ENCODE peak calls at places on chromosomes 2 and 18, in five cellular contexts. Y, B, T, X and K are unnamed samples.

GRCh38 chr2:210363876-210364275 is 48.9 kb upstream of the MYL1 start:
- DNase-seq in Y (no peak), B (no peak), T (no peak), X (no peak), K (no peak)

GRCh38 chr2:54638774-54639187 is 84.7 kb upstream of the EML6 start:
- DNase-seq in Y (no peak), B (no peak), T (no peak), X (no peak), K (peak)

GRCh38 chr2:74530239-74531161 is 767 bp downstream of the HTRA2 start:
- DNase-seq in Y (peak), B (peak), T (no peak), X (peak), K (peak)

GRCh38 chr2:54945401-54946219 is 104.6 kb downstream of the RTN4 start:
- DNase-seq in Y (no peak), B (no peak), T (peak), X (no peak), K (peak)

GRCh38 chr2:197242719-197243118 is 67.9 kb downstream of the ANKRD44 start:
- DNase-seq in Y (no peak), B (no peak), T (no peak), X (no peak), K (no peak)

GRCh38 chr2:64262068-64262467 is 117.8 kb upstream of the PELI1 start:
- DNase-seq in Y (no peak), B (peak), T (no peak), X (no peak), K (no peak)

GRCh38 chr2:42824454-42824807 is 32.0 kb upstream of the HAAO start:
- DNase-seq in Y (no peak), B (no peak), T (no peak), X (no peak), K (no peak)

GRCh38 chr18:29361843-29362242 is 1184.9 kb upstream of the CDH2 start:
- DNase-seq in Y (no peak), B (peak), T (no peak), X (no peak), K (no peak)

GRCh38 chr2:19799881-19800780 is 101.7 kb downstream of the TTC32 start:
- DNase-seq in Y (no peak), B (no peak), T (no peak), X (no peak), K (no peak)

GRCh38 chr2:188884051-188884450 is 90.1 kb upstream of the COL3A1 start:
- DNase-seq in Y (no peak), B (peak), T (no peak), X (no peak), K (peak)

GRCh38 chr18:57210101-57210661 is 63.3 kb downstream of the BOD1L2 start:
- DNase-seq in Y (no peak), B (peak), T (peak), X (no peak), K (peak)

GRCh38 chr2:160141419-160141818 is 58.7 kb downstream of the ITGB6 start:
- DNase-seq in Y (no peak), B (no peak), T (no peak), X (no peak), K (no peak)

GRCh38 chr2:60411295-60411694 is 142.2 kb downstream of the BCL11A start:
- DNase-seq in Y (no peak), B (no peak), T (no peak), X (no peak), K (no peak)

GRCh38 chr2:100107911-100108647 is 34.3 kb downstream of the AFF3 start:
- DNase-seq in Y (no peak), B (no peak), T (no peak), X (no peak), K (no peak)

GRCh38 chr2:182240862-182241371 is 185.9 kb downstream of the PDE1A start:
- DNase-seq in Y (no peak), B (peak), T (no peak), X (no peak), K (peak)

GRCh38 chr2:154952346-154953010 is 254.0 kb downstream of the KCNJ3 start:
- DNase-seq in Y (no peak), B (no peak), T (no peak), X (no peak), K (no peak)

GRCh38 chr2:240455719-240456606 is 20.5 kb downstream of the GPC1 start:
- DNase-seq in Y (no peak), B (peak), T (no peak), X (no peak), K (no peak)

GRCh38 chr18:6874316-6874715 is 144.8 kb downstream of the ARHGAP28 start:
- DNase-seq in Y (no peak), B (no peak), T (no peak), X (no peak), K (peak)

GRCh38 chr2:72581560-72582181 is 244.2 kb downstream of the EXOC6B start:
- DNase-seq in Y (no peak), B (no peak), T (no peak), X (no peak), K (no peak)

GRCh38 chr2:27501042-27501441 is 4.4 kb downstream of the GCKR start:
- DNase-seq in Y (no peak), B (no peak), T (no peak), X (no peak), K (no peak)

GRCh38 chr2:23145460-23145859 is 239.5 kb upstream of the KLHL29 start:
- DNase-seq in Y (no peak), B (no peak), T (no peak), X (no peak), K (no peak)

GRCh38 chr2:133442393-133442792 is 125.9 kb downstream of the NCKAP5 start:
- DNase-seq in Y (no peak), B (no peak), T (no peak), X (no peak), K (no peak)

GRCh38 chr18:54531402-54532065 is 59.5 kb upstream of the DYNAP start:
- DNase-seq in Y (no peak), B (peak), T (no peak), X (no peak), K (no peak)

GRCh38 chr2:69639246-69639645 is 4.3 kb downstream of the AAK1 start:
- DNase-seq in Y (no peak), B (no peak), T (no peak), X (no peak), K (no peak)

GRCh38 chr18:77763530-77763929 is 513.9 kb downstream of the GALR1 start:
- DNase-seq in Y (no peak), B (no peak), T (no peak), X (no peak), K (no peak)

GRCh38 chr2:38959938-38960608 is 70.4 kb downstream of the ARHGEF33 start:
- DNase-seq in Y (peak), B (peak), T (peak), X (peak), K (peak)

GRCh38 chr2:151238527-151239487 is 22.9 kb downstream of the RBM43 start:
- DNase-seq in Y (peak), B (peak), T (peak), X (peak), K (peak)

GRCh38 chr2:225993430-225993829 is 593.9 kb downstream of the NYAP2 start:
- DNase-seq in Y (no peak), B (no peak), T (no peak), X (no peak), K (peak)

GRCh38 chr2:128202791-128203190 is 111.8 kb downstream of the UGGT1 start:
- DNase-seq in Y (no peak), B (no peak), T (no peak), X (no peak), K (peak)

GRCh38 chr2:75157435-75157834 is 41.9 kb downstream of the TACR1 start:
- DNase-seq in Y (no peak), B (no peak), T (no peak), X (no peak), K (no peak)

GRCh38 chr2:12263730-12264129 is 453.0 kb upstream of the TRIB2 start:
- DNase-seq in Y (no peak), B (no peak), T (no peak), X (no peak), K (no peak)

GRCh38 chr18:44321868-44322590 is 358.7 kb upstream of the SETBP1 start:
- DNase-seq in Y (no peak), B (no peak), T (no peak), X (no peak), K (no peak)

GRCh38 chr2:68476454-68476853 is 9.1 kb downstream of the APLF start:
- DNase-seq in Y (no peak), B (no peak), T (no peak), X (no peak), K (no peak)
- H3K4me3 ChIP-seq in Y (no peak), B (no peak), T (no peak), X (no peak), K (no peak)

GRCh38 chr2:8514748-8515389 is 167.0 kb upstream of the ID2 start:
- DNase-seq in Y (no peak), B (no peak), T (no peak), X (peak), K (no peak)

GRCh38 chr2:8517850-8518480 is 163.9 kb upstream of the ID2 start:
- DNase-seq in Y (no peak), B (no peak), T (no peak), X (no peak), K (no peak)

GRCh38 chr2:8514274-8514662 is 167.6 kb upstream of the ID2 start:
- DNase-seq in Y (no peak), B (no peak), T (no peak), X (no peak), K (no peak)

GRCh38 chr2:8515390-8515761 is 166.5 kb upstream of the ID2 start:
- DNase-seq in Y (no peak), B (no peak), T (no peak), X (no peak), K (no peak)

DNA sequence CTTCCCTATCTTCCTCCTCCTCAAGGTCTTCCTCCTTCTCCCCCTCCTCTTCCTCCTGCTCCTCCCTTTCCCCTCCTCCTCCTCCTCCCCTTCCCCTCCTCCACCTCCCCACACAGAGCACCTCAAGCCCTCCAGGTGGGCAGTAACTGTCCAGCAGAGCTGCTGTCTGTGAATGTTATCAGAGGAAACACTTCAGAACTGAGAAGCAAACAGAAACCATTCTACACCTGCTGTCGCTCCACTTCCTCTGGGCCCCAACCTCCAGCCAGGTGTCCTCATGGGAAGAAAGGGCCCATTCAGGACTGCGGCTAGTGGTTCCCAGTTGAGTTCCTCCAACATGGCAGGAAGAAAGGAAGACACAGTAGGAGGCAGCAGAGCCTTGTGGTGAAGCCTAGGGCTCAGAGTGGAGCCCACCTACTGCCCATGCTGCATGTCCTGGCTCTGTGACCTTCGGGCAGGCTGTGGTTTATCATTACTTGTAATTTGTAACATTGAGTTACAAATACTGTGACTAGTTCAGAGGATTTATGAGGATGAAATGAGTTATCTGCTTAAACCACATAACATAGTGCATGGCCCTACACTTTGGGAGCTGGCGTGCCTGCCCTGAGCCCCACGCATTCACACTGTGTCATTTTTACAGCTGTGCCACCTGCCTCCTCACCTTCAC is 165.9 kb upstream of the ID2 start:
- DNase-seq in Y (no peak), B (no peak), T (no peak), X (no peak), K (no peak)
- TF ChIP-seq CTCF in Y (no peak), B (no peak), T (no peak), X (no peak), K (no peak)

GRCh38 chr2:568639-568963 is 108.6 kb downstream of the TMEM18 start:
- DNase-seq in Y (no peak), B (no peak), T (no peak), X (no peak), K (no peak)
- H3K4me3 ChIP-seq in Y (no peak), B (no peak), T (peak), X (no peak), K (peak)

GRCh38 chr2:109558076-109558882 is 55.5 kb downstream of the SEPTIN10 start:
- DNase-seq in Y (no peak), B (peak), T (peak), X (no peak), K (peak)
- TF ChIP-seq CTCF in Y (no peak), B (no peak), T (no peak), X (no peak), K (no peak)

GRCh38 chr2:47899915-47900314 is 6.4 kb downstream of the FBXO11 start:
- DNase-seq in Y (no peak), B (peak), T (no peak), X (no peak), K (peak)

GRCh38 chr2:47900857-47901256 is 5.4 kb downstream of the FBXO11 start:
- DNase-seq in Y (no peak), B (no peak), T (no peak), X (no peak), K (no peak)

GRCh38 chr2:47896450-47896968 is 9.8 kb downstream of the FBXO11 start:
- DNase-seq in Y (no peak), B (no peak), T (no peak), X (no peak), K (no peak)

GRCh38 chr2:47898089-47898731 is 8.1 kb downstream of the FBXO11 start:
- DNase-seq in Y (no peak), B (no peak), T (no peak), X (no peak), K (no peak)

GRCh38 chr2:47897191-47897955 is 8.9 kb downstream of the FBXO11 start:
- DNase-seq in Y (no peak), B (no peak), T (no peak), X (no peak), K (no peak)
- H3K4me3 ChIP-seq in Y (no peak), B (no peak), T (no peak), X (no peak), K (no peak)

GRCh38 chr2:238172439-238172838 is 13.7 kb downstream of the ERFE start:
- DNase-seq in Y (no peak), B (no peak), T (no peak), X (no peak), K (no peak)

GRCh38 chr2:238171575-238172187 is 12.9 kb downstream of the ERFE start:
- DNase-seq in Y (no peak), B (no peak), T (no peak), X (no peak), K (no peak)

GRCh38 chr2:238174291-238174690 is 15.5 kb downstream of the ERFE start:
- DNase-seq in Y (no peak), B (no peak), T (no peak), X (no peak), K (no peak)

GRCh38 chr2:238174701-238175100 is 15.9 kb downstream of the ERFE start:
- DNase-seq in Y (no peak), B (no peak), T (no peak), X (no peak), K (no peak)

GRCh38 chr2:238173692-238174091 is 14.9 kb downstream of the ERFE start:
- DNase-seq in Y (no peak), B (no peak), T (no peak), X (no peak), K (no peak)
- TF ChIP-seq CTCF in Y (no peak), B (no peak), T (peak), X (no peak), K (peak)

DNA sequence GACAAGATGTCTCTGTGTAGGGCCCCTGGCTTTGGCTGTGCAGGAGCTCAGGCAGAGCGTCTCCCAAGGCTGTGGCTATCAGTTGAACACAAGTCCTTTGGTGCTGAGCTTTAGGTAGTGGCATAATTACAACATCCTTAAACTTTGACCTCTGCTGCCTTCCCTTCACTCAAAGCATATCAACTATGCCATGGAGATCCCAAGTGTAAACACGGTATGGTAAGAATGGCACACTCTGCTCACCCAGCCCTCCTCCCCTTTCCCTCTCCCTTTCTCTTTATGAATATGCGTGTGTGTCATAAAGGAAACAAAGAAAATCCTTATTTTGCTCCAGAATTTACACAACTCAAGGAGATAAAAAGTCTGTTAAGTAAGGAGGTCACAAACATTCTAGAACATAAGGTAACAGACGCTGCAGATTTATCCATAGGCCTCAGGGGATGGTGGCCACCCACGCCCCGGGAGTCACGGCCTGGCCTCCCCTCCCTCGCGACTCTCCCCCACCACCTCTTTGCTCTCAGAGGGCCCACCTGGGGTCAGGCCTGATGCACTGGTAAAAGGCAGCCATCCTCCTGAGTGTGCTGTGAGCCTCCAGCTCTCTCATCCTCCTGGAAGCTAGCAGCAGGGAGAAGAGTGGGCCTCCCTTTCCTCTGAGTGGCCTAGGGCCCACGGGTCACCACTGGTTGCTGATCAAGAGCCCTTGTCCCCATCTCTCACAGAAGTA is 67.3 kb downstream of the CRACDL start:
- DNase-seq in Y (no peak), B (no peak), T (no peak), X (no peak), K (no peak)
- H3K4me3 ChIP-seq in Y (no peak), B (no peak), T (no peak), X (peak), K (no peak)

GRCh38 chr2:127196998-127197397 is 23.1 kb downstream of the CYP27C1 start:
- DNase-seq in Y (no peak), B (no peak), T (no peak), X (no peak), K (no peak)
- TF ChIP-seq CTCF in Y (no peak), B (peak), T (peak), X (peak), K (peak)

GRCh38 chr2:201465524-201465971 is 14.0 kb downstream of the STRADB start:
- DNase-seq in Y (peak), B (no peak), T (no peak), X (no peak), K (peak)
- H3K4me3 ChIP-seq in Y (no peak), B (no peak), T (no peak), X (no peak), K (no peak)

GRCh38 chr2:33366473-33366872 is 110.0 kb upstream of the RASGRP3 start:
- DNase-seq in Y (peak), B (no peak), T (peak), X (no peak), K (no peak)
- TF ChIP-seq CTCF in Y (no peak), B (no peak), T (no peak), X (no peak), K (no peak)